ENCODE peak calls at places on chromosome 11, in eight cellular contexts. I is stimulated activated CD4-positive, alpha-beta T cell treated with anti-CD3 and anti-CD28 coated beads, Interleukin-4, amount 100 ng/mL, for 48 hours; T is amygdala; R is AG10803; U is HEK293T; A is stimulated activated CD8-positive, alpha-beta memory T cell treated with anti-CD3 and anti-CD28 coated beads, Interleukin-15, amount 100 ng/mL, for 24 hours; L is foreskin fibroblast; M is AG04450. C is an unnamed sample.

GRCh38 chr11:2651826-2652237 is 48.0 kb downstream of the KCNQ1OT1 start:
- DNase-seq in I (no peak), U (peak; percentile 2), M (no peak), T (no peak), A (no peak), L (no peak), R (no peak), C (no peak)

GRCh38 chr11:60767388-60767811 is 10.7 kb downstream of the MS4A15 start:
- DNase-seq in L (no peak), M (no peak), U (no peak), T (no peak), A (no peak), R (no peak), I (peak; percentile 12), C (peak; percentile 23)

GRCh38 chr11:128632151-128632791 is 44.9 kb upstream of the ETS1 start:
- DNase-seq in M (peak; percentile 45), R (peak; percentile 68), U (peak; percentile 62), I (peak; percentile 33), T (no peak), L (peak; percentile 38), A (no peak), C (peak; percentile 51)

GRCh38 chr11:3353066-3353465 is 25.9 kb downstream of the ZNF195 start:
- DNase-seq in A (no peak), I (no peak), T (no peak), R (no peak), M (no peak), U (no peak), L (no peak), C (no peak)

GRCh38 chr11:92224394-92225205 is at the start of gene FAT3:
- DNase-seq in M (peak; percentile 4), L (peak; percentile 29), R (peak; percentile 64), T (peak; percentile 74), A (no peak), U (peak; percentile 63), I (no peak), C (no peak)

GRCh38 chr11:121004196-121004840 is 19.6 kb upstream of the TBCEL start:
- DNase-seq in A (no peak), R (no peak), T (no peak), U (no peak), M (no peak), I (no peak), L (no peak), C (no peak)

GRCh38 chr11:117874253-117874909 is 2.1 kb downstream of the FXYD6 start:
- DNase-seq in U (no peak), I (no peak), M (no peak), L (no peak), A (no peak), T (no peak), R (no peak), C (no peak)

GRCh38 chr11:112247198-112247597 is 13.5 kb downstream of the PLET1 start:
- DNase-seq in A (no peak), U (no peak), T (no peak), L (no peak), R (no peak), I (no peak), M (no peak), C (no peak)

GRCh38 chr11:12516387-12517110 is 139.2 kb downstream of the PARVA start:
- DNase-seq in R (no peak), A (no peak), T (no peak), I (no peak), L (no peak), M (no peak), U (no peak), C (no peak)

GRCh38 chr11:27158763-27159679 is 118.4 kb downstream of the BBOX1 start:
- DNase-seq in L (peak; percentile 62), T (peak; percentile 4), I (no peak), U (peak; percentile 77), R (peak; percentile 83), M (peak; percentile 48), A (no peak), C (no peak)

GRCh38 chr11:61347916-61348461 is 13.7 kb downstream of the CYB561A3 start:
- DNase-seq in U (no peak), L (peak; percentile 22), I (no peak), M (no peak), T (no peak), R (no peak), A (no peak), C (no peak)

GRCh38 chr11:16986434-16987204 is 27.6 kb downstream of the PLEKHA7 start:
- DNase-seq in U (peak; percentile 26), T (no peak), R (no peak), M (no peak), L (no peak), A (peak; percentile 3), I (peak; percentile 43), C (no peak)

GRCh38 chr11:60625262-60625661 is 74.2 kb upstream of the MS4A8 start:
- DNase-seq in T (no peak), R (peak; percentile 36), L (no peak), I (no peak), M (no peak), A (no peak), U (no peak), C (no peak)

GRCh38 chr11:64150481-64151239 is 15.3 kb downstream of the MACROD1 start:
- DNase-seq in T (peak; percentile 59), I (no peak), M (no peak), R (no peak), A (no peak), U (no peak), L (no peak), C (no peak)

GRCh38 chr11:68942751-68943271 is 38.0 kb downstream of the MRGPRD start:
- DNase-seq in U (no peak), T (no peak), A (no peak), R (no peak), L (no peak), I (no peak), M (no peak), C (no peak)

C was measured in B cell.